ENCODE peak calls at places on chromosomes 1 and 21, in ten cellular contexts. S, F, A, W, C, N, H, U, I and Q are unnamed samples.

GRCh38 chr1:192474080-192474683 is 101.4 kb upstream of the RGS1 start:
- DNase-seq in S (no peak), F (peak), A (peak), W (peak), C (no peak), N (no peak), H (no peak), U (peak), I (no peak), Q (no peak)

GRCh38 chr1:36989260-36989659 is 45.1 kb downstream of the GRIK3 start:
- DNase-seq in S (peak), F (no peak), A (no peak), W (no peak), C (no peak), N (no peak), H (no peak), U (no peak), I (no peak), Q (no peak)

GRCh38 chr1:69406244-69406643 is 161.5 kb upstream of the LRRC7 start:
- DNase-seq in S (no peak), F (no peak), A (no peak), W (no peak), C (no peak), N (no peak), H (no peak), U (no peak), I (no peak), Q (no peak)

GRCh38 chr1:215710340-215710971 is 143.4 kb downstream of the KCTD3 start:
- DNase-seq in S (no peak), F (no peak), A (peak), W (no peak), C (no peak), N (no peak), H (no peak), U (peak), I (no peak), Q (no peak)

GRCh38 chr1:174114788-174115448 is 44.4 kb upstream of the RABGAP1L start:
- DNase-seq in S (no peak), F (peak), A (peak), W (peak), C (no peak), N (no peak), H (no peak), U (peak), I (no peak), Q (no peak)

GRCh38 chr1:198064181-198064580 is 92.6 kb upstream of the NEK7 start:
- DNase-seq in S (no peak), F (no peak), A (no peak), W (no peak), C (no peak), N (no peak), H (no peak), U (no peak), I (no peak), Q (no peak)

GRCh38 chr1:162200096-162200847 is 130.8 kb downstream of the NOS1AP start:
- DNase-seq in S (no peak), F (no peak), A (no peak), W (no peak), C (no peak), N (no peak), H (no peak), U (no peak), I (no peak), Q (no peak)

GRCh38 chr21:28332796-28333195 is 659.9 kb downstream of the LTN1 start:
- DNase-seq in S (no peak), F (no peak), A (no peak), W (no peak), C (no peak), N (no peak), H (no peak), U (no peak), I (no peak), Q (no peak)